ENCODE peak calls at places on chromosomes 16 and 17, in ten cellular contexts. P is upper lobe of right lung, R is AG10803, M is endothelial cell of umbilical vein, V is A549, O is kidney, D is AG09319, C is GM20000, N is astrocyte of the cerebellum, Y is spleen. U is an unnamed sample.

GRCh38 chr16:21076186-21076883 is 74.3 kb downstream of the DNAH3 start:
- DNase-seq in P (no peak), R (peak), M (peak), V (no peak), O (no peak), D (no peak), C (no peak), N (no peak), Y (no peak), U (no peak)

GRCh38 chr16:55759983-55760664 is 72.8 kb downstream of the CES1 start:
- DNase-seq in P (no peak), R (no peak), M (no peak), V (no peak), O (no peak), D (no peak), C (no peak), N (no peak), Y (no peak), U (no peak)

GRCh38 chr16:48317614-48318013 is 67.6 kb downstream of the SIAH1 start:
- DNase-seq in P (no peak), R (peak), M (peak), V (no peak), O (no peak), D (no peak), C (no peak), N (peak), Y (no peak), U (no peak)

GRCh38 chr17:72038427-72038826 is 82.4 kb upstream of the SOX9 start:
- DNase-seq in P (no peak), R (no peak), M (no peak), V (no peak), O (no peak), D (no peak), C (no peak), N (no peak), Y (no peak), U (no peak)

GRCh38 chr16:19859166-19859565 is 25.5 kb downstream of the GPRC5B start:
- DNase-seq in P (no peak), R (no peak), M (no peak), V (no peak), O (no peak), D (no peak), C (no peak), N (no peak), Y (no peak), U (no peak)

GRCh38 chr17:64077409-64077808 is 52.5 kb downstream of the ERN1 start:
- DNase-seq in P (peak), R (no peak), M (no peak), V (no peak), O (no peak), D (no peak), C (no peak), N (no peak), Y (peak), U (no peak)

GRCh38 chr17:18981642-18982424 is 22.7 kb downstream of the FAM83G start:
- DNase-seq in P (no peak), R (peak), M (peak), V (peak), O (no peak), D (no peak), C (no peak), N (peak), Y (no peak), U (no peak)

GRCh38 chr17:44309472-44309871 is 1.1 kb downstream of the RUNDC3A start:
- DNase-seq in P (no peak), R (no peak), M (no peak), V (no peak), O (no peak), D (no peak), C (no peak), N (no peak), Y (peak), U (no peak)

GRCh38 chr17:82019905-82020873 is 2.5 kb downstream of the CENPX start:
- DNase-seq in P (peak), R (peak), M (peak), V (peak), O (no peak), D (no peak), C (peak), N (no peak), Y (peak), U (no peak)
- TF ChIP-seq CTCF in P (peak), R (peak), M (peak), V (peak), O (peak), D (peak), C (peak), N (peak), Y (peak), U (peak)

GRCh38 chr16:53817812-53818211 is 113.9 kb downstream of the FTO start:
- DNase-seq in P (no peak), R (peak), M (no peak), V (no peak), O (no peak), D (no peak), C (no peak), N (peak), Y (no peak), U (no peak)

GRCh38 chr16:53822936-53823529 is 119.1 kb downstream of the FTO start:
- DNase-seq in P (no peak), R (peak), M (peak), V (no peak), O (no peak), D (no peak), C (peak), N (no peak), Y (no peak), U (no peak)

GRCh38 chr16:53821487-53821886 is 117.5 kb downstream of the FTO start:
- DNase-seq in P (no peak), R (peak), M (no peak), V (no peak), O (no peak), D (no peak), C (no peak), N (no peak), Y (no peak), U (no peak)

GRCh38 chr16:53826658-53827057 is 122.7 kb downstream of the FTO start:
- DNase-seq in P (no peak), R (no peak), M (no peak), V (no peak), O (no peak), D (no peak), C (no peak), N (no peak), Y (no peak), U (no peak)

GRCh38 chr16:53821957-53822625 is 118.1 kb downstream of the FTO start:
- DNase-seq in P (no peak), R (peak), M (no peak), V (peak), O (no peak), D (no peak), C (no peak), N (peak), Y (no peak), U (no peak)
- TF ChIP-seq CTCF in P (no peak), R (peak), M (peak), V (no peak), O (no peak), D (no peak), C (no peak), N (peak), Y (no peak), U (peak)

GRCh38 chr16:4339909-4340308 is 11.2 kb downstream of the PAM16 start:
- DNase-seq in P (peak), R (peak), M (peak), V (no peak), O (peak), D (no peak), C (no peak), N (no peak), Y (peak), U (no peak)
- TF ChIP-seq CTCF in P (peak), R (no peak), M (no peak), V (no peak), O (no peak), D (no peak), C (no peak), N (no peak), Y (no peak), U (peak)

DNA sequence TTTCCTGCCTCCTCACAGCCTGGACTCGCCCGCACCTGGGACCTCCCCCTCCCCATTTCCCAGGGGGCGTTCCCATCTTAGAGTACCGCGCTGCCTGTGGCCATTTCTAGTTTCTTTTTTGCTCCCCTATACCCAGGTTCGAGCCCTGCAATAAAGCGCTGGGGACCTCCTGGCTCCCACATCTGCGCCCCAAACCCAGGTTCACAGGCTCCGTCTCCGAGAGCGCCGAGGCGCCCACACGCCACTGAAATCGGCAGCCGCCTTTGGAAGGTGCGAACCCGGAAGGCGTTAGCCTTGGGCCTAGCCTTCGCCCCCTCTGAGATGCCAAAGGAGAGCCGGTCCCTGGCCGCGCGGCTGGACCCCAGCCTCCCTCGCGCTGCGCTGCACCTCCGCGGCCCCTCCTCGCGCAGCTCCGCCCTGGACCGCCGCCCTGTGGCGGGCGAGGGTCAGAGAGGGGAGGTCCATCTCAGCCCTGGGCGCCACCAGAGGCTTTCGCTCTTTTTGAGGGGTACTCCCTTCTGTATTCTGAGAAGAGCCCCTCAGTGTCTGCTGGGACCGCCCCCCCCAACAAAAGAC is 1.8 kb downstream of the KCNJ12 start:
- DNase-seq in P (no peak), R (no peak), M (no peak), V (no peak), O (no peak), D (no peak), C (no peak), N (no peak), Y (no peak), U (no peak)
- TF ChIP-seq CTCF in P (no peak), R (no peak), M (no peak), V (no peak), O (no peak), D (no peak), C (no peak), N (peak), Y (no peak), U (no peak)